ENCODE peak calls at places on chromosome 21, in seven cellular contexts. K is heart left ventricle; Q is PC-9; J is thyroid gland; M is HepG2; S is dorsolateral prefrontal cortex; Y is CD8-positive, alpha-beta T cell. T is an unnamed sample.

GRCh38 chr21:15355066-15355465 is 290.3 kb upstream of the NRIP1 start:
- DNase-seq in K (no peak), Q (no peak), J (no peak), M (no peak), S (no peak), Y (no peak), T (no peak)

GRCh38 chr21:44919111-44919912 is 1.4 kb downstream of the ITGB2 start:
- DNase-seq in K (peak), Q (no peak), J (no peak), M (no peak), S (no peak), Y (peak), T (no peak)

GRCh38 chr21:32604484-32604883 is 7.7 kb downstream of the CFAP298 start:
- DNase-seq in K (no peak), Q (no peak), J (no peak), M (no peak), S (no peak), Y (no peak), T (no peak)

GRCh38 chr21:41926068-41926806 is 27.6 kb downstream of the C2CD2 start:
- DNase-seq in K (no peak), Q (no peak), J (peak), M (peak), S (no peak), Y (peak), T (no peak)

GRCh38 chr21:34807146-34807880 is 138.5 kb downstream of the CLIC6 start:
- DNase-seq in K (no peak), Q (peak), J (no peak), M (no peak), S (no peak), Y (peak), T (no peak)

GRCh38 chr21:45012661-45013270 is 61.6 kb upstream of the ADARB1 start:
- DNase-seq in K (peak), Q (no peak), J (no peak), M (no peak), S (no peak), Y (no peak), T (no peak)

GRCh38 chr21:35145626-35146236 is 96.6 kb upstream of the RUNX1 start:
- DNase-seq in K (no peak), Q (no peak), J (peak), M (no peak), S (no peak), Y (no peak), T (no peak)

GRCh38 chr21:35020902-35021301 is 28.2 kb downstream of the RUNX1 start:
- DNase-seq in K (no peak), Q (no peak), J (no peak), M (no peak), S (no peak), Y (no peak), T (no peak)

GRCh38 chr21:33854604-33855003 is 61.0 kb downstream of the ATP5PO start:
- DNase-seq in K (no peak), Q (peak), J (no peak), M (peak), S (no peak), Y (no peak), T (no peak)

GRCh38 chr21:34941162-34941561 is 107.9 kb downstream of the RUNX1 start:
- DNase-seq in K (no peak), Q (no peak), J (no peak), M (peak), S (no peak), Y (no peak), T (no peak)

GRCh38 chr21:27571706-27572105 is 604.8 kb upstream of the ADAMTS5 start:
- DNase-seq in K (no peak), Q (no peak), J (no peak), M (no peak), S (no peak), Y (no peak), T (no peak)

GRCh38 chr21:15592957-15593356 is 136.8 kb upstream of the USP25 start:
- DNase-seq in K (no peak), Q (no peak), J (no peak), M (no peak), S (no peak), Y (no peak), T (no peak)

GRCh38 chr21:35138665-35139381 is 89.7 kb upstream of the RUNX1 start:
- DNase-seq in K (no peak), Q (peak), J (no peak), M (no peak), S (no peak), Y (peak), T (no peak)

GRCh38 chr21:32753818-32754610 is 17.5 kb downstream of the PAXBP1 start:
- DNase-seq in K (no peak), Q (no peak), J (no peak), M (no peak), S (no peak), Y (no peak), T (no peak)

GRCh38 chr21:35352066-35352770 is 303.1 kb upstream of the RUNX1 start:
- DNase-seq in K (no peak), Q (no peak), J (no peak), M (no peak), S (no peak), Y (no peak), T (no peak)

GRCh38 chr21:36691539-36692124 is 7.3 kb upstream of the SIM2 start:
- DNase-seq in K (no peak), Q (no peak), J (no peak), M (no peak), S (no peak), Y (no peak), T (no peak)

GRCh38 chr21:29372063-29372802 is 73.5 kb downstream of the BACH1 start:
- DNase-seq in K (peak), Q (peak), J (peak), M (peak), S (no peak), Y (peak), T (peak)

GRCh38 chr21:36347278-36347961 is 27.4 kb downstream of the MORC3 start:
- DNase-seq in K (no peak), Q (no peak), J (no peak), M (no peak), S (no peak), Y (no peak), T (no peak)

GRCh38 chr21:29145354-29145782 is 14.9 kb downstream of the MAP3K7CL start:
- DNase-seq in K (no peak), Q (peak), J (no peak), M (peak), S (peak), Y (no peak), T (no peak)

GRCh38 chr21:31221051-31221450 is 123.0 kb downstream of the TIAM1 start:
- DNase-seq in K (no peak), Q (no peak), J (no peak), M (no peak), S (no peak), Y (no peak), T (no peak)

GRCh38 chr21:14096577-14096976 is 114.2 kb downstream of the LIPI start:
- DNase-seq in K (no peak), Q (no peak), J (no peak), M (no peak), S (no peak), Y (no peak), T (no peak)

GRCh38 chr21:44292812-44293195 is 7.0 kb upstream of the PFKL start:
- DNase-seq in K (peak), Q (no peak), J (no peak), M (no peak), S (no peak), Y (no peak), T (no peak)

GRCh38 chr21:44723177-44724131 is 12.1 kb upstream of the TSPEAR start:
- DNase-seq in K (no peak), Q (no peak), J (no peak), M (no peak), S (no peak), Y (peak), T (no peak)

GRCh38 chr21:41707231-41707988 is 59.4 kb downstream of the RIPK4 start:
- DNase-seq in K (no peak), Q (peak), J (peak), M (no peak), S (no peak), Y (no peak), T (no peak)

GRCh38 chr21:32143222-32143939 is 135.5 kb downstream of the MIS18A start:
- DNase-seq in K (peak), Q (no peak), J (no peak), M (no peak), S (no peak), Y (no peak), T (no peak)

GRCh38 chr21:36369064-36369685 is 16.0 kb upstream of the CHAF1B start:
- DNase-seq in K (no peak), Q (no peak), J (no peak), M (no peak), S (no peak), Y (no peak), T (no peak)

GRCh38 chr21:32392880-32393676 is at the start of gene URB1:
- DNase-seq in K (peak), Q (peak), J (peak), M (peak), S (peak), Y (peak), T (peak)

GRCh38 chr21:34126269-34126668 is 52.9 kb downstream of the MRPS6 start:
- DNase-seq in K (no peak), Q (no peak), J (peak), M (no peak), S (peak), Y (no peak), T (no peak)

GRCh38 chr21:35450830-35451229 is 401.7 kb upstream of the RUNX1 start:
- DNase-seq in K (no peak), Q (no peak), J (no peak), M (no peak), S (no peak), Y (no peak), T (no peak)

GRCh38 chr21:42991992-42992740 is 17.8 kb downstream of the PKNOX1 start:
- DNase-seq in K (peak), Q (no peak), J (peak), M (no peak), S (no peak), Y (no peak), T (peak)

GRCh38 chr21:15210235-15210678 is 145.5 kb upstream of the NRIP1 start:
- DNase-seq in K (peak), Q (peak), J (no peak), M (peak), S (no peak), Y (no peak), T (peak)

GRCh38 chr21:41321211-41321907 is 4.8 kb downstream of the FAM3B start:
- DNase-seq in K (no peak), Q (no peak), J (no peak), M (no peak), S (no peak), Y (peak), T (no peak)

GRCh38 chr21:36719614-36720013 is 20.7 kb downstream of the SIM2 start:
- DNase-seq in K (no peak), Q (no peak), J (no peak), M (no peak), S (peak), Y (no peak), T (no peak)

GRCh38 chr21:41877901-41878830 is 978 bp downstream of the PRDM15 start:
- DNase-seq in K (no peak), Q (no peak), J (peak), M (no peak), S (no peak), Y (peak), T (no peak)

GRCh38 chr21:25062061-25062460 is 545.2 kb downstream of the MRPL39 start:
- DNase-seq in K (no peak), Q (no peak), J (no peak), M (no peak), S (no peak), Y (no peak), T (no peak)

GRCh38 chr21:20999567-21000169 is 1.5 kb downstream of the NCAM2 start:
- DNase-seq in K (no peak), Q (no peak), J (peak), M (peak), S (no peak), Y (no peak), T (no peak)

GRCh38 chr21:33394260-33394659 is 9.0 kb upstream of the IFNGR2 start:
- DNase-seq in K (peak), Q (no peak), J (no peak), M (no peak), S (no peak), Y (no peak), T (peak)

GRCh38 chr21:38911523-38912354 is 106.0 kb downstream of the ETS2 start:
- DNase-seq in K (no peak), Q (peak), J (no peak), M (no peak), S (no peak), Y (no peak), T (no peak)

GRCh38 chr21:38909109-38909508 is 103.4 kb downstream of the ETS2 start:
- DNase-seq in K (no peak), Q (no peak), J (no peak), M (peak), S (no peak), Y (no peak), T (no peak)

GRCh38 chr21:38908537-38908936 is 102.8 kb downstream of the ETS2 start:
- DNase-seq in K (no peak), Q (no peak), J (no peak), M (no peak), S (no peak), Y (no peak), T (no peak)

GRCh38 chr21:38910390-38911008 is 104.8 kb downstream of the ETS2 start:
- DNase-seq in K (no peak), Q (peak), J (peak), M (no peak), S (no peak), Y (no peak), T (no peak)

GRCh38 chr21:38909929-38910328 is 104.2 kb downstream of the ETS2 start:
- DNase-seq in K (peak), Q (no peak), J (no peak), M (no peak), S (no peak), Y (no peak), T (no peak)
- H3K27ac ChIP-seq in K (peak), Q (peak), J (peak), M (no peak), S (no peak), Y (no peak), T (peak)

DNA sequence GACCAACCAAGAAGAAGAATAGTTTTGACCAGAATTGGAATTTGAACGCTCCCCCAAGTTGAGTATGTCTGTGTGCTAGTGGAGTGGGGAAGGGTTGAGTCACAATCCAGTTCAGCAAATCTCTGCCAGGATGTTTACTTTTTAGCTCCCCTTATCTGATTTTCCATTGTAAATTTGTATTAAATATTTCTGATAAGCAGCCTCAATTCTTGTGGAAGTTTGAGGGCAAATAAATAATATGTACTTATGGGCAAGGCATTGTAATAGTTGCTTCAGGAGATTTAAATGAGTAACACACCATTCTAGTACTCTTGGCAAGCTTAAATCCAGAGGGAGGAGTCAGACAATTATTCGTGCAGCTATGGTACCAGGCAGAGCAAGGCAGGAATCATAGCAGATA is 14.4 kb downstream of the CXADR start:
- DNase-seq in K (no peak), Q (peak), J (no peak), M (peak), S (no peak), Y (no peak), T (no peak)
- H3K4me3 ChIP-seq in K (no peak), Q (no peak), J (no peak), M (no peak), S (no peak), Y (no peak), T (no peak)

GRCh38 chr21:38662224-38662568 is 143.5 kb upstream of the ETS2 start:
- DNase-seq in K (no peak), Q (no peak), J (no peak), M (no peak), S (no peak), Y (no peak), T (no peak)

GRCh38 chr21:38663282-38663681 is 142.4 kb upstream of the ETS2 start:
- DNase-seq in K (no peak), Q (no peak), J (no peak), M (no peak), S (no peak), Y (no peak), T (no peak)

GRCh38 chr21:38660333-38661295 is 145.1 kb upstream of the ETS2 start:
- DNase-seq in K (peak), Q (no peak), J (no peak), M (no peak), S (no peak), Y (no peak), T (no peak)

GRCh38 chr21:38661296-38662223 is 144.2 kb upstream of the ETS2 start:
- DNase-seq in K (peak), Q (no peak), J (peak), M (no peak), S (no peak), Y (no peak), T (no peak)

GRCh38 chr21:38659936-38660332 is 145.8 kb upstream of the ETS2 start:
- DNase-seq in K (no peak), Q (no peak), J (no peak), M (no peak), S (no peak), Y (no peak), T (no peak)
- H3K27ac ChIP-seq in K (no peak), Q (no peak), J (no peak), M (no peak), S (no peak), Y (no peak), T (no peak)

DNA sequence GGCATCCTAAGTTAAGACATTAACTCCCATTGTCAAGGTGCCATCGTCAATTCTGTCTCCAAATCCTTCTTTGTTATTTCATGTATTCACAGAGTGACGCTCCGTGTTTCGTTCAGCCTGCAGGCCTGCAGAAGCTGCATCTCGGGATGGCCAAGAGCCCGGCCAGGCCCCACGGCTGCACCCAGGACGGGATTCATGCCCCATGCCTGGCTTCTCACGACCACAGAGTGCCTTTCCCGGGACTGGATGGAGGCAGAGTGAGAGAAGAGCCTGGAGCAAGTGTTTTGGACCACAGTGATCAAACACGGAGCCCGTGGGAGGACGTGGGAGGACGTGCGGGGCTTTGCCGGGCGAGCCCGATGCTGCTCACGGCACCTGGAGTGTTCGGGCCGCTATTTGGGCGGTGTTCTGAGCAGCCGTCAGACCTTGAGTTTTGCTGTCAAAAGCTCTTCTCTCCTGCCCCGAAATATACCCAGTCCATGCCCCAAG is 56.8 kb downstream of the COL6A1 start:
- DNase-seq in K (no peak), Q (no peak), J (no peak), M (no peak), S (no peak), Y (no peak), T (no peak)
- H3K4me3 ChIP-seq in K (no peak), Q (no peak), J (no peak), M (no peak), S (no peak), Y (no peak), T (no peak)

T was measured in lung.